ENCODE peak calls at places on chromosome 4, in seven cellular contexts. One of them, this sample, is unnamed.

GRCh38 chr4:42331914-42332368 is 65.3 kb upstream of the SHISA3 start:
- DNase-seq in activated T-cell treated with anti-CD3 and anti-CD28 coated beads, Interleukin-2, amount 50 U/mL, for 48 hours: no peak
- DNase-seq in AG04449: no peak
- DNase-seq in astrocyte of the spinal cord: peak; percentile 51
- DNase-seq in H4: peak; percentile 80
- DNase-seq in BJ: no peak
- DNase-seq in NAMALWA: no peak
- DNase-seq in this sample: peak; percentile 28

GRCh38 chr4:102338405-102338804 is 6.9 kb downstream of the SLC39A8 start:
- DNase-seq in activated T-cell treated with anti-CD3 and anti-CD28 coated beads, Interleukin-2, amount 50 U/mL, for 48 hours: no peak
- DNase-seq in AG04449: no peak
- DNase-seq in astrocyte of the spinal cord: no peak
- DNase-seq in H4: no peak
- DNase-seq in BJ: no peak
- DNase-seq in NAMALWA: no peak
- DNase-seq in this sample: no peak

GRCh38 chr4:111689214-111689613 is 456.0 kb upstream of the FAM241A start:
- DNase-seq in activated T-cell treated with anti-CD3 and anti-CD28 coated beads, Interleukin-2, amount 50 U/mL, for 48 hours: no peak
- DNase-seq in AG04449: peak; percentile 9
- DNase-seq in astrocyte of the spinal cord: peak; percentile 45
- DNase-seq in H4: peak; percentile 64
- DNase-seq in BJ: peak; percentile 73
- DNase-seq in NAMALWA: no peak
- DNase-seq in this sample: no peak

GRCh38 chr4:8514391-8514790 is 65.8 kb upstream of the GPR78 start:
- DNase-seq in activated T-cell treated with anti-CD3 and anti-CD28 coated beads, Interleukin-2, amount 50 U/mL, for 48 hours: no peak
- DNase-seq in AG04449: no peak
- DNase-seq in astrocyte of the spinal cord: no peak
- DNase-seq in H4: no peak
- DNase-seq in BJ: no peak
- DNase-seq in NAMALWA: no peak
- DNase-seq in this sample: no peak

GRCh38 chr4:147975325-147975724 is 243.4 kb downstream of the ARHGAP10 start:
- DNase-seq in activated T-cell treated with anti-CD3 and anti-CD28 coated beads, Interleukin-2, amount 50 U/mL, for 48 hours: no peak
- DNase-seq in AG04449: no peak
- DNase-seq in astrocyte of the spinal cord: no peak
- DNase-seq in H4: no peak
- DNase-seq in BJ: no peak
- DNase-seq in NAMALWA: no peak
- DNase-seq in this sample: no peak

GRCh38 chr4:84573738-84574720 is 8.9 kb upstream of the CDS1 start:
- DNase-seq in activated T-cell treated with anti-CD3 and anti-CD28 coated beads, Interleukin-2, amount 50 U/mL, for 48 hours: no peak
- DNase-seq in AG04449: no peak
- DNase-seq in astrocyte of the spinal cord: peak; percentile 18
- DNase-seq in H4: no peak
- DNase-seq in BJ: no peak
- DNase-seq in NAMALWA: no peak
- DNase-seq in this sample: no peak

GRCh38 chr4:120304801-120305200 is 238.2 kb upstream of the MAD2L1 start:
- DNase-seq in activated T-cell treated with anti-CD3 and anti-CD28 coated beads, Interleukin-2, amount 50 U/mL, for 48 hours: no peak
- DNase-seq in AG04449: no peak
- DNase-seq in astrocyte of the spinal cord: no peak
- DNase-seq in H4: no peak
- DNase-seq in BJ: no peak
- DNase-seq in NAMALWA: no peak
- DNase-seq in this sample: no peak

GRCh38 chr4:23890369-23891063 is 669 bp upstream of the PPARGC1A start:
- DNase-seq in activated T-cell treated with anti-CD3 and anti-CD28 coated beads, Interleukin-2, amount 50 U/mL, for 48 hours: no peak
- DNase-seq in AG04449: no peak
- DNase-seq in astrocyte of the spinal cord: peak; percentile 5
- DNase-seq in H4: peak; percentile 22
- DNase-seq in BJ: no peak
- DNase-seq in NAMALWA: no peak
- DNase-seq in this sample: no peak

GRCh38 chr4:22957774-22958173 is 265.0 kb downstream of the GBA3 start:
- DNase-seq in activated T-cell treated with anti-CD3 and anti-CD28 coated beads, Interleukin-2, amount 50 U/mL, for 48 hours: no peak
- DNase-seq in AG04449: no peak
- DNase-seq in astrocyte of the spinal cord: no peak
- DNase-seq in H4: no peak
- DNase-seq in BJ: no peak
- DNase-seq in NAMALWA: no peak
- DNase-seq in this sample: no peak

GRCh38 chr4:108415389-108415788 is 205.0 kb upstream of the RPL34 start:
- DNase-seq in activated T-cell treated with anti-CD3 and anti-CD28 coated beads, Interleukin-2, amount 50 U/mL, for 48 hours: no peak
- DNase-seq in AG04449: no peak
- DNase-seq in astrocyte of the spinal cord: no peak
- DNase-seq in H4: no peak
- DNase-seq in BJ: no peak
- DNase-seq in NAMALWA: no peak
- DNase-seq in this sample: no peak

This sample was measured in GM20000.